ENCODE peak calls at places on chromosomes 5 and 9, in eight cellular contexts. F is K562, K is astrocyte, T is neural progenitor cell, L is H9, A is neuronal stem cell, J is endodermal cell, X is mammary epithelial cell. Z is an unnamed sample. For H3K9me3 and H3K4me1, the result is how much of the 10 kb centered on the place peaks cover.

GRCh38 chr9:120522558-120522957 is 57.4 kb downstream of the CDK5RAP2 start:
- DNase-seq in F (no peak), K (no peak), T (no peak), L (no peak), A (no peak), J (no peak), X (no peak), Z (no peak)

GRCh38 chr9:115717711-115718173 is 435.8 kb upstream of the PAPPA start:
- DNase-seq in F (no peak), K (peak), T (no peak), L (no peak), A (no peak), J (no peak), X (peak), Z (peak)

GRCh38 chr5:104456122-104456521 is 893.5 kb upstream of the NUDT12 start:
- DNase-seq in F (no peak), K (no peak), T (no peak), L (no peak), A (no peak), J (no peak), X (no peak), Z (no peak)

GRCh38 chr9:114905160-114905940 is 25.0 kb downstream of the TNFSF8 start:
- DNase-seq in F (no peak), K (no peak), T (no peak), L (no peak), A (no peak), J (no peak), X (no peak), Z (no peak)

GRCh38 chr9:3708751-3709150 is 182.9 kb upstream of the RFX3 start:
- DNase-seq in F (no peak), K (peak), T (no peak), L (no peak), A (no peak), J (no peak), X (peak), Z (peak)

GRCh38 chr5:6535594-6535993 is 86.9 kb downstream of the UBE2QL1 start:
- DNase-seq in F (no peak), K (no peak), T (no peak), L (no peak), A (no peak), J (no peak), X (no peak), Z (no peak)

GRCh38 chr5:67093259-67093658 is 103.3 kb downstream of the CD180 start:
- DNase-seq in F (no peak), K (no peak), T (no peak), L (no peak), A (no peak), J (no peak), X (no peak), Z (no peak)

GRCh38 chr9:6383551-6384225 is 29.3 kb upstream of the UHRF2 start:
- DNase-seq in F (no peak), K (peak), T (no peak), L (no peak), A (no peak), J (no peak), X (peak), Z (peak)

GRCh38 chr5:151686673-151687378 is at the start of gene SPARC:
- DNase-seq in F (no peak), K (peak), T (peak), L (peak), A (peak), J (peak), X (peak), Z (peak)

GRCh38 chr9:26234865-26235264 is 556.6 kb upstream of the TUSC1 start:
- DNase-seq in F (no peak), K (no peak), T (no peak), L (no peak), A (no peak), J (no peak), X (peak), Z (no peak)

GRCh38 chr9:1207681-1208080 is 157.5 kb downstream of the DMRT2 start:
- DNase-seq in F (no peak), K (peak), T (no peak), L (no peak), A (no peak), J (no peak), X (no peak), Z (no peak)

GRCh38 chr5:133389066-133389590 is 223.2 kb downstream of the FSTL4 start:
- DNase-seq in F (no peak), K (no peak), T (no peak), L (peak), A (no peak), J (no peak), X (peak), Z (no peak)

GRCh38 chr5:67335391-67335790 is 138.8 kb upstream of the CD180 start:
- DNase-seq in F (no peak), K (no peak), T (no peak), L (no peak), A (no peak), J (no peak), X (no peak), Z (no peak)

GRCh38 chr5:5199460-5199859 is 59.3 kb downstream of the ADAMTS16 start:
- DNase-seq in F (no peak), K (no peak), T (no peak), L (no peak), A (no peak), J (peak), X (no peak), Z (no peak)

GRCh38 chr9:84932915-84933527 is 263.5 kb downstream of the NTRK2 start:
- DNase-seq in F (no peak), K (no peak), T (no peak), L (peak), A (no peak), J (peak), X (peak), Z (no peak)

GRCh38 chr5:126508962-126509279 is 85.7 kb downstream of the GRAMD2B start:
- DNase-seq in F (no peak), K (no peak), T (no peak), L (no peak), A (no peak), J (no peak), X (no peak), Z (peak)

GRCh38 chr9:15714746-15715145 is 161.9 kb downstream of the CCDC171 start:
- DNase-seq in F (no peak), K (no peak), T (no peak), L (no peak), A (no peak), J (no peak), X (no peak), Z (no peak)

GRCh38 chr9:120859361-120859760 is 16.6 kb upstream of the PSMD5 start:
- DNase-seq in F (no peak), K (no peak), T (no peak), L (no peak), A (no peak), J (peak), X (no peak), Z (no peak)

GRCh38 chr9:36759141-36759540 is 186.4 kb downstream of the MELK start:
- DNase-seq in F (no peak), K (no peak), T (no peak), L (no peak), A (no peak), J (no peak), X (no peak), Z (no peak)

GRCh38 chr5:99019812-99020697 is 91.2 kb upstream of the CHD1 start:
- DNase-seq in F (no peak), K (peak), T (no peak), L (no peak), A (no peak), J (no peak), X (peak), Z (peak)

GRCh38 chr9:109794361-109795012 is 14.5 kb downstream of the PALM2AKAP2 start:
- DNase-seq in F (no peak), K (no peak), T (peak), L (no peak), A (no peak), J (no peak), X (no peak), Z (peak)

GRCh38 chr9:17799383-17799782 is 220.5 kb downstream of the SH3GL2 start:
- DNase-seq in F (no peak), K (peak), T (no peak), L (no peak), A (no peak), J (no peak), X (peak), Z (peak)

GRCh38 chr9:110545705-110546104 is 33.8 kb downstream of the SVEP1 start:
- DNase-seq in F (no peak), K (peak), T (peak), L (no peak), A (no peak), J (no peak), X (peak), Z (no peak)

GRCh38 chr5:54854883-54855581 is 130.4 kb downstream of the ESM1 start:
- DNase-seq in F (no peak), K (no peak), T (no peak), L (no peak), A (no peak), J (no peak), X (no peak), Z (no peak)

GRCh38 chr5:18393546-18393945 is 759.3 kb downstream of the TAF11L14 start:
- DNase-seq in F (no peak), K (no peak), T (no peak), L (peak), A (no peak), J (peak), X (no peak), Z (no peak)

GRCh38 chr9:136656339-136656738 is 6.4 kb upstream of the EGFL7 start:
- DNase-seq in F (no peak), K (no peak), T (no peak), L (no peak), A (no peak), J (no peak), X (no peak), Z (no peak)
- H3K9me3 ChIP-seq in F (under half), K (under half), T (under half), L (under half), A (under half), J (under half), X (under half), Z (under half)

GRCh38 chr5:123754167-123754840 is 242.3 kb downstream of the CSNK1G3 start:
- DNase-seq in F (no peak), K (peak), T (no peak), L (no peak), A (no peak), J (no peak), X (peak), Z (peak)

GRCh38 chr5:123756325-123756664 is 244.3 kb downstream of the CSNK1G3 start:
- DNase-seq in F (no peak), K (peak), T (no peak), L (no peak), A (no peak), J (no peak), X (no peak), Z (peak)

GRCh38 chr5:123755587-123756324 is 243.8 kb downstream of the CSNK1G3 start:
- DNase-seq in F (no peak), K (peak), T (no peak), L (no peak), A (no peak), J (no peak), X (no peak), Z (peak)

GRCh38 chr5:123753349-123754166 is 241.6 kb downstream of the CSNK1G3 start:
- DNase-seq in F (no peak), K (no peak), T (no peak), L (no peak), A (no peak), J (no peak), X (no peak), Z (no peak)

GRCh38 chr5:123754903-123755302 is 242.9 kb downstream of the CSNK1G3 start:
- DNase-seq in F (no peak), K (peak), T (no peak), L (no peak), A (no peak), J (no peak), X (no peak), Z (peak)
- H3K9ac ChIP-seq in F (no peak), K (peak), T (no peak), L (no peak), A (no peak), J (no peak), X (no peak), Z (no peak)

GRCh38 chr9:92720209-92720765 is 44.3 kb downstream of the BICD2 start:
- DNase-seq in F (no peak), K (no peak), T (no peak), L (no peak), A (no peak), J (no peak), X (no peak), Z (no peak)

GRCh38 chr9:92721548-92721947 is 43.1 kb downstream of the BICD2 start:
- DNase-seq in F (no peak), K (no peak), T (no peak), L (no peak), A (no peak), J (no peak), X (no peak), Z (no peak)

GRCh38 chr9:92719028-92719647 is 45.5 kb downstream of the BICD2 start:
- DNase-seq in F (no peak), K (no peak), T (no peak), L (no peak), A (no peak), J (no peak), X (no peak), Z (no peak)

GRCh38 chr9:92722386-92723298 is 42.0 kb downstream of the BICD2 start:
- DNase-seq in F (no peak), K (no peak), T (no peak), L (no peak), A (no peak), J (no peak), X (no peak), Z (no peak)

GRCh38 chr9:92720807-92721535 is 43.7 kb downstream of the BICD2 start:
- DNase-seq in F (no peak), K (no peak), T (no peak), L (no peak), A (no peak), J (no peak), X (no peak), Z (no peak)
- H3K4me1 ChIP-seq in F (under half), K (under half), T (under half), L (under half), A (under half), J (under half), X (under half), Z (under half)

DNA sequence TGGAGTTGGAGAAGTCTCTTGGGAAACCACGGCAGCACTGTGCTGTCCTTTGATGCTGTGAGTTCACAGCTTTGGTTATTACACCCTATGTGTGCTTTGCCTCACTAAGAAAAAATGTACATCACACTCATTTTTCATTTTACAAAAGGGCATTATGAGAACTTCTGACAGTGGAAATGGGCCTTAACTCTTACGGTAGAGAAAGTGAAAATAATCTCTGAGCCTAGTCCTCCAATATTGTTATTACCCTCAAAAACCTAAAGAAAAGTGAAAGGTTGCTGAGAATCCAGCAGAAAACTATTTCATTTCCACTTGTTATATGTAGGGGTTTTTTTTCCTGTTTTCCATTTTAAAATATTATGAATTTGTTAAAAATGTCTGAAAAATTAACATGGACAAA is 8.2 kb upstream of the OR13D1 start:
- DNase-seq in F (no peak), K (no peak), T (no peak), L (no peak), A (no peak), J (no peak), X (no peak), Z (no peak)
- H3K9me3 ChIP-seq in F (under half), K (under half), T (under half), L (under half), A (under half), J (under half), X (under half), Z (under half)

GRCh38 chr9:130215341-130216119 is 43.3 kb downstream of the NCS1 start:
- DNase-seq in F (no peak), K (peak), T (no peak), L (no peak), A (no peak), J (peak), X (peak), Z (no peak)
- H3K9ac ChIP-seq in F (no peak), K (peak), T (no peak), L (no peak), A (peak), J (no peak), X (no peak), Z (no peak)

GRCh38 chr9:96490534-96491078 is 40.6 kb downstream of the HABP4 start:
- DNase-seq in F (no peak), K (no peak), T (no peak), L (no peak), A (no peak), J (no peak), X (no peak), Z (no peak)
- H3K4me1 ChIP-seq in F (under half), K (under half), T (under half), L (under half), A (under half), J (under half), X (under half), Z (under half)